ENCODE peak calls at places on chromosome 17, in four cellular contexts. T is stimulated activated CD8-positive, alpha-beta memory T cell treated with anti-CD3 and anti-CD28 coated beads, Interleukin-15, amount 100 ng/mL, for 24 hours; S is AG09309; O is mucosa of gallbladder. L is an unnamed sample.

GRCh38 chr17:81510798-81511549 is 1.6 kb downstream of the ACTG1 start:
- DNase-seq in T (no peak), S (no peak), O (no peak), L (no peak)

GRCh38 chr17:81346090-81346907 is 49.0 kb upstream of the BAHCC1 start:
- DNase-seq in T (peak; percentile 82), S (peak; percentile 64), O (peak; percentile 98), L (peak; percentile 85)

GRCh38 chr17:80455328-80455710 is 21.1 kb downstream of the NPTX1 start:
- DNase-seq in T (peak; percentile 32), S (no peak), O (peak; percentile 21), L (no peak)

GRCh38 chr17:37131064-37131463 is 182.3 kb downstream of the AATF start:
- DNase-seq in T (no peak), S (no peak), O (no peak), L (no peak)

GRCh38 chr17:68468334-68468733 is 11.0 kb upstream of the WIPI1 start:
- DNase-seq in T (no peak), S (no peak), O (no peak), L (no peak)

GRCh38 chr17:9336817-9337216 is 238.8 kb downstream of the STX8 start:
- DNase-seq in T (no peak), S (no peak), O (no peak), L (no peak)

GRCh38 chr17:35666967-35667552 is 64.4 kb upstream of the RASL10B start:
- DNase-seq in T (no peak), S (no peak), O (no peak), L (no peak)

GRCh38 chr17:6474376-6474775 is 30.1 kb downstream of the PIMREG start:
- DNase-seq in T (no peak), S (no peak), O (no peak), L (no peak)

GRCh38 chr17:35889241-35889640 is 9.1 kb upstream of the CCL5 start:
- DNase-seq in T (no peak), S (no peak), O (no peak), L (no peak)

GRCh38 chr17:49108318-49108717 is 24.3 kb upstream of the B4GALNT2 start:
- DNase-seq in T (no peak), S (no peak), O (peak; percentile 38), L (no peak)

GRCh38 chr17:83136156-83136555 is 56.7 kb downstream of the METRNL start:
- DNase-seq in T (no peak), S (no peak), O (no peak), L (no peak)

GRCh38 chr17:16415031-16415924 is at the start of gene TRPV2:
- DNase-seq in T (no peak), S (no peak), O (no peak), L (no peak)

GRCh38 chr17:42179911-42180410 is 981 bp downstream of the KCNH4 start:
- DNase-seq in T (no peak), S (no peak), O (peak; percentile 56), L (no peak)

GRCh38 chr17:81057079-81057730 is 22.3 kb downstream of the BAIAP2 start:
- DNase-seq in T (no peak), S (no peak), O (peak; percentile 63), L (no peak)

GRCh38 chr17:58387834-58388233 is 29.5 kb downstream of the RNF43 start:
- DNase-seq in T (no peak), S (no peak), O (no peak), L (no peak)

GRCh38 chr17:62987136-62987535 is 21.1 kb downstream of the TANC2 start:
- DNase-seq in T (no peak), S (no peak), O (no peak), L (no peak)

GRCh38 chr17:79020631-79021301 is 3.2 kb upstream of the C1QTNF1 start:
- DNase-seq in T (no peak), S (no peak), O (no peak), L (no peak)

GRCh38 chr17:66965801-66966528 is 1.5 kb downstream of the CACNG4 start:
- DNase-seq in T (no peak), S (no peak), O (no peak), L (no peak)

GRCh38 chr17:59149051-59149450 is 5.9 kb downstream of the SKA2 start:
- DNase-seq in T (no peak), S (no peak), O (no peak), L (no peak)

GRCh38 chr17:80917716-80918560 is 73.7 kb upstream of the CHMP6 start:
- DNase-seq in T (no peak), S (no peak), O (no peak), L (no peak)

GRCh38 chr17:49318438-49318965 is 43.5 kb downstream of the ZNF652 start:
- DNase-seq in T (no peak), S (no peak), O (no peak), L (no peak)

GRCh38 chr17:62895650-62896301 is 70.3 kb upstream of the TANC2 start:
- DNase-seq in T (no peak), S (no peak), O (no peak), L (no peak)

GRCh38 chr17:27552467-27552779 is 78.6 kb upstream of the LGALS9 start:
- DNase-seq in T (no peak), S (no peak), O (no peak), L (no peak)

GRCh38 chr17:74444406-74444805 is 12.5 kb downstream of the GPRC5C start:
- DNase-seq in T (no peak), S (no peak), O (no peak), L (no peak)

GRCh38 chr17:73710095-73710592 is 65.9 kb upstream of the SDK2 start:
- DNase-seq in T (peak; percentile 20), S (no peak), O (peak; percentile 80), L (no peak)

GRCh38 chr17:81697261-81698044 is 5.7 kb upstream of the MRPL12 start:
- DNase-seq in T (no peak), S (no peak), O (no peak), L (no peak)

GRCh38 chr17:69997332-69997731 is 77.7 kb upstream of the KCNJ16 start:
- DNase-seq in T (no peak), S (no peak), O (peak; percentile 16), L (no peak)

GRCh38 chr17:58527949-58528348 is 13.5 kb upstream of the MTMR4 start:
- DNase-seq in T (no peak), S (no peak), O (no peak), L (no peak)

GRCh38 chr17:70037498-70037897 is 37.5 kb upstream of the KCNJ16 start:
- DNase-seq in T (no peak), S (no peak), O (no peak), L (no peak)

L was measured in GOT3.